ENCODE peak calls at places on chromosomes 7 and 10, in eight cellular contexts. W is NB4, C is lower leg skin, O is K562, T is tibial nerve, L is upper lobe of left lung, J is ovary, G is adrenal gland. M is an unnamed sample.

GRCh38 chr7:151695856-151696555 is 176.3 kb upstream of the RHEB start:
- DNase-seq in L (no peak), J (no peak), T (no peak), C (no peak), O (no peak), W (no peak), G (no peak), M (no peak)

GRCh38 chr7:156842740-156843140 is 50.2 kb downstream of the LMBR1 start:
- DNase-seq in W (no peak), C (no peak), G (no peak), L (no peak), O (peak; percentile 63), J (no peak), T (no peak), M (no peak)

GRCh38 chr10:107914450-107915276 is 750.2 kb upstream of the SORCS1 start:
- DNase-seq in G (no peak), T (no peak), L (peak; percentile 22), C (no peak), O (no peak), J (no peak), W (no peak), M (no peak)

GRCh38 chr7:93992423-93993110 is 11.6 kb downstream of the BET1 start:
- DNase-seq in C (no peak), J (no peak), T (no peak), W (no peak), O (no peak), G (no peak), L (no peak), M (no peak)

GRCh38 chr7:12174931-12175330 is 36.2 kb upstream of the TMEM106B start:
- DNase-seq in G (no peak), J (no peak), C (no peak), W (no peak), T (no peak), O (no peak), L (no peak), M (no peak)

GRCh38 chr10:76113952-76114351 is 682.5 kb downstream of the LRMDA start:
- DNase-seq in O (no peak), J (no peak), W (no peak), G (no peak), L (no peak), C (no peak), T (no peak), M (no peak)

GRCh38 chr7:106608664-106609063 is 52.3 kb downstream of the CCDC71L start:
- DNase-seq in L (no peak), O (no peak), G (no peak), C (no peak), J (no peak), W (no peak), T (no peak), M (peak; percentile 75)

GRCh38 chr10:99410876-99411275 is 19.5 kb downstream of the GOT1 start:
- DNase-seq in G (no peak), C (no peak), T (no peak), J (no peak), L (no peak), O (no peak), W (no peak), M (no peak)

GRCh38 chr7:70645876-70646336 is 486.0 kb upstream of the GALNT17 start:
- DNase-seq in W (no peak), G (no peak), C (no peak), J (no peak), T (no peak), L (no peak), O (no peak), M (no peak)

GRCh38 chr10:52308251-52309031 is 5.6 kb upstream of the DKK1 start:
- DNase-seq in O (peak; percentile 37), T (peak; percentile 33), J (peak; percentile 9), L (peak; percentile 48), G (peak; percentile 65), C (peak; percentile 89), W (peak; percentile 65), M (peak; percentile 52)

GRCh38 chr10:75972494-75973276 is 541.3 kb downstream of the LRMDA start:
- DNase-seq in C (no peak), J (peak; percentile 30), T (peak; percentile 52), W (no peak), G (no peak), L (no peak), O (no peak), M (no peak)

GRCh38 chr7:18570441-18570840 is 74.9 kb downstream of the HDAC9 start:
- DNase-seq in J (no peak), G (no peak), L (no peak), T (no peak), W (no peak), C (no peak), O (no peak), M (no peak)

GRCh38 chr10:1432161-1432560 is 305.2 kb downstream of the ADARB2 start:
- DNase-seq in O (no peak), J (no peak), L (no peak), G (no peak), T (no peak), W (no peak), C (no peak), M (no peak)

GRCh38 chr10:48606530-48607355 is 1.9 kb upstream of the ARHGAP22 start:
- DNase-seq in L (peak; percentile 63), W (peak; percentile 98), O (no peak), T (peak; percentile 63), J (no peak), C (peak; percentile 79), G (peak; percentile 60), M (peak; percentile 54)

GRCh38 chr7:139855498-139856270 is 26.6 kb downstream of the TBXAS1 start:
- DNase-seq in G (no peak), T (no peak), J (no peak), W (peak; percentile 99), L (peak; percentile 68), C (peak; percentile 73), O (peak; percentile 62), M (peak; percentile 60)
- TF ChIP-seq POLR2A in G (no peak), T (no peak), J (no peak), W (no peak), L (no peak), C (no peak), O (no peak), M (no peak)

DNA sequence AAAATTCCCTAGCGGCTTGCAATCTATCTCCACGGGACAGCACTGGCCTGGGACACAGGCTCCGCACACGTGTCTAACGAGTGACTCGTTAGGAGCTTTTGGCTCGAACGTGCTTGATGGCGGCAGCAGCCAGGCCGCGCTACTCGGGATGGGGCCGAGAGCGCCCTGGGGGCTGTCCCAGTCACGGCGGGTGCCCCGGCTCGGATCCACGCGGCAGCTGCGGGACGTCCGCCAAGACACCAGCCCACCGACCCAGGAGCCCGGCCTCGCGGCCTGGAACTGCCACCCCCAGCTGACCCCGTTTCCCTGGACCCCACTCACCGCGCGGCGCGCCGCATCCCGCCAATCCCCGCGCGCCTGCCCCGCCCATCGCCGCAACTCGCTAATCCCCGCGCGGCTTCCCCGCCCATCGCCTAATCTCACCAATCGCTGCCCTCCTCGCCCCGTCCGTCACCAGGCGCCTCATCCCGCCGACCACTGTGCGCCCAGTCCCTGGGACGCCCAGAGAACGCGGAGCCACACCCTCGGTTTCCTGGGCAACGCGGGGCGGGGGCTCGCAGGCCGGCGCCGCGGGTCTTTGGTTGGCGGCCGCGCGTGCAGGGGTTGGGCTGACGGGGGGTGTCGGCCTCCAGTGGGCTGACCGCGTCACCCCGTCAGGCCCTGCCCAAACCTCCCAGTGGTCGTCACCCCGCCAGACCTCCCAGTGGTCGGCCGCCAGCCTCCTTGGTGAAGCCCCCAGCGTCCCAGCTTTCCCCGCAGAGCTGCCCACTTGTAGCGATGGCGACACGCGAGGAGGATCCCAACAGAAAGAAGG is at the start of gene POLD2:
- DNase-seq in W (peak; percentile 99), L (peak; percentile 98), C (peak; percentile 100), G (peak; percentile 99), O (peak; percentile 99), T (peak; percentile 95), J (peak; percentile 98), M (peak; percentile 96)
- TF ChIP-seq POLR2A in W (peak; percentile 89), L (peak; percentile 41), C (no peak), G (peak; percentile 38), O (peak; percentile 84), T (peak; percentile 79), J (peak; percentile 69), M (peak; percentile 42)

GRCh38 chr10:59175538-59176240 is 754 bp upstream of the PHYHIPL start:
- DNase-seq in T (no peak), L (no peak), J (no peak), O (no peak), C (no peak), W (no peak), G (no peak), M (no peak)
- TF ChIP-seq POLR2A in T (no peak), L (no peak), J (no peak), O (no peak), C (no peak), W (no peak), G (no peak), M (no peak)

GRCh38 chr7:33195264-33195663 is 65.9 kb downstream of the BBS9 start:
- DNase-seq in J (no peak), O (no peak), W (peak; percentile 88), G (no peak), L (no peak), T (no peak), C (no peak), M (no peak)
- TF ChIP-seq POLR2A in J (no peak), O (no peak), W (no peak), G (no peak), L (no peak), T (no peak), C (no peak), M (no peak)

GRCh38 chr10:92290837-92291609 is at the start of the genes CPEB3 and MARCHF5:
- DNase-seq in C (peak; percentile 99), J (peak; percentile 96), O (peak; percentile 88), W (peak; percentile 97), T (peak; percentile 87), L (peak; percentile 98), G (peak; percentile 99), M (peak; percentile 98)
- TF ChIP-seq POLR2A in C (no peak), J (peak; percentile 90), O (peak; percentile 72), W (peak; percentile 45), T (peak; percentile 81), L (peak; percentile 86), G (peak; percentile 85), M (peak; percentile 45)

GRCh38 chr7:100023526-100023925 is 8.1 kb downstream of the ZKSCAN1 start:
- DNase-seq in J (no peak), W (no peak), C (no peak), T (no peak), O (no peak), G (no peak), L (no peak), M (no peak)

GRCh38 chr7:100022621-100023020 is 7.2 kb downstream of the ZKSCAN1 start:
- DNase-seq in C (peak; percentile 59), W (no peak), G (peak; percentile 72), L (peak; percentile 73), O (no peak), J (no peak), T (no peak), M (peak; percentile 73)

GRCh38 chr7:100027197-100027596 is 11.8 kb downstream of the ZKSCAN1 start:
- DNase-seq in L (no peak), G (no peak), J (no peak), C (no peak), T (no peak), W (no peak), O (no peak), M (no peak)

GRCh38 chr7:100021297-100021696 is 5.9 kb downstream of the ZKSCAN1 start:
- DNase-seq in G (no peak), L (no peak), J (no peak), W (peak; percentile 30), O (no peak), C (peak; percentile 64), T (no peak), M (no peak)

GRCh38 chr7:100024020-100024619 is 8.7 kb downstream of the ZKSCAN1 start:
- DNase-seq in G (peak; percentile 79), C (no peak), J (no peak), W (no peak), T (no peak), L (no peak), O (no peak), M (no peak)
- TF ChIP-seq POLR2A in G (no peak), C (no peak), J (no peak), W (no peak), T (no peak), L (no peak), O (no peak), M (no peak)

GRCh38 chr10:78742730-78743615 is 325.8 kb upstream of the ZMIZ1 start:
- DNase-seq in G (peak; percentile 69), T (peak; percentile 80), J (peak; percentile 26), C (no peak), O (no peak), W (peak; percentile 93), L (no peak), M (no peak)
- TF ChIP-seq POLR2A in G (no peak), T (no peak), J (no peak), C (no peak), O (no peak), W (no peak), L (no peak), M (no peak)

M was measured in Peyer's patch.